ENCODE peak calls at places on chromosomes 7 and 10, in nine cellular contexts. M is effector CD4-positive, alpha-beta T cell; J is H54; U is Calu3; D is NCI-H1092; E is stimulated activated CD4-positive, alpha-beta T cell treated with anti-CD3 and anti-CD28 coated beads, Interleukin-4, amount 100 ng/mL, for 1 hour; I is coronary artery; B is foreskin fibroblast; N is CD4-positive, alpha-beta T cell. X is an unnamed sample.

GRCh38 chr10:7151538-7151937 is 259.3 kb downstream of the SFMBT2 start:
- DNase-seq in U (no peak), N (no peak), I (no peak), J (no peak), B (no peak), D (no peak), E (no peak), M (no peak), X (no peak)

GRCh38 chr7:815284-816216 is 16.7 kb upstream of the SUN1 start:
- DNase-seq in B (no peak), M (no peak), N (no peak), U (peak; percentile 70), J (no peak), D (peak; percentile 74), I (no peak), E (peak; percentile 19), X (no peak)

GRCh38 chr10:131725736-131726459 is 174.9 kb upstream of the PPP2R2D start:
- DNase-seq in J (no peak), U (no peak), N (no peak), D (no peak), M (no peak), I (peak; percentile 58), B (no peak), E (no peak), X (no peak)

GRCh38 chr7:70812511-70812910 is 319.4 kb upstream of the GALNT17 start:
- DNase-seq in M (no peak), U (no peak), B (no peak), N (no peak), D (no peak), I (no peak), J (no peak), E (no peak), X (no peak)

GRCh38 chr10:58622286-58622685 is 109.6 kb downstream of the BICC1 start:
- DNase-seq in I (no peak), M (no peak), N (no peak), E (no peak), B (peak; percentile 81), J (no peak), D (no peak), U (no peak), X (no peak)

GRCh38 chr10:70573599-70574506 is 28.7 kb downstream of the PRF1 start:
- DNase-seq in D (no peak), E (no peak), N (no peak), U (no peak), J (no peak), I (no peak), B (no peak), M (no peak), X (no peak)

GRCh38 chr10:117237401-117237991 is 3.4 kb upstream of the SLC18A2 start:
- DNase-seq in J (no peak), D (no peak), I (no peak), E (no peak), B (no peak), M (no peak), N (no peak), U (no peak), X (no peak)

GRCh38 chr10:69902835-69903535 is 101.3 kb downstream of the COL13A1 start:
- DNase-seq in E (no peak), M (no peak), J (no peak), D (no peak), B (no peak), I (no peak), N (no peak), U (peak; percentile 47), X (no peak)

GRCh38 chr7:4134631-4135030 is 547.5 kb upstream of the FOXK1 start:
- DNase-seq in E (no peak), M (no peak), J (no peak), I (no peak), B (no peak), D (no peak), U (no peak), N (no peak), X (no peak)

GRCh38 chr7:33903770-33904679 is 1.3 kb upstream of the BMPER start:
- DNase-seq in M (no peak), E (peak; percentile 26), J (peak; percentile 70), N (no peak), U (peak; percentile 24), I (peak; percentile 74), D (peak; percentile 39), B (peak; percentile 87), X (no peak)

GRCh38 chr10:118195729-118196128 is 146.4 kb downstream of the FAM204A start:
- DNase-seq in E (no peak), D (no peak), N (no peak), B (no peak), M (no peak), I (no peak), U (no peak), J (no peak), X (no peak)

GRCh38 chr7:87001214-87001613 is 58.2 kb downstream of the ELAPOR2 start:
- DNase-seq in M (no peak), E (no peak), I (no peak), U (no peak), N (no peak), J (no peak), B (peak; percentile 14), D (no peak), X (no peak)

GRCh38 chr7:468141-468540 is 51.5 kb downstream of the PDGFA start:
- DNase-seq in B (no peak), E (no peak), D (no peak), M (no peak), I (no peak), U (no peak), J (no peak), N (no peak), X (no peak)

GRCh38 chr7:17132726-17133125 is 165.7 kb upstream of the AHR start:
- DNase-seq in I (no peak), J (no peak), U (no peak), B (peak; percentile 60), D (no peak), N (no peak), M (no peak), E (no peak), X (no peak)

GRCh38 chr10:132847856-132848255 is 61.9 kb upstream of the NKX6-2 start:
- DNase-seq in E (no peak), I (no peak), J (no peak), U (no peak), D (no peak), M (no peak), B (no peak), N (no peak), X (no peak)

X was measured in glomerular endothelial cell.